ENCODE peak calls at places on chromosomes 1 and 21, in four cellular contexts. One of them, this sample, is unnamed.

GRCh38 chr21:35111531-35111930 is 62.4 kb upstream of the RUNX1 start:
- DNase-seq in pancreas: no peak
- DNase-seq in activated T-cell treated with anti-CD3 and anti-CD28 coated beads, Interleukin-2, amount 50 U/mL, for 4 hours: no peak
- DNase-seq in NCI-H1048: no peak
- DNase-seq in this sample: no peak

GRCh38 chr1:204623365-204623893 is 62.1 kb downstream of the LRRN2 start:
- DNase-seq in pancreas: peak
- DNase-seq in activated T-cell treated with anti-CD3 and anti-CD28 coated beads, Interleukin-2, amount 50 U/mL, for 4 hours: no peak
- DNase-seq in NCI-H1048: no peak
- DNase-seq in this sample: no peak

GRCh38 chr1:111848852-111849545 is 93.3 kb downstream of the DDX20 start:
- DNase-seq in pancreas: no peak
- DNase-seq in activated T-cell treated with anti-CD3 and anti-CD28 coated beads, Interleukin-2, amount 50 U/mL, for 4 hours: no peak
- DNase-seq in NCI-H1048: no peak
- DNase-seq in this sample: no peak

GRCh38 chr1:150807674-150808073 is 386 bp downstream of the CTSK start:
- DNase-seq in pancreas: no peak
- DNase-seq in activated T-cell treated with anti-CD3 and anti-CD28 coated beads, Interleukin-2, amount 50 U/mL, for 4 hours: no peak
- DNase-seq in NCI-H1048: no peak
- DNase-seq in this sample: no peak

GRCh38 chr1:42979888-42980800 is 21.5 kb upstream of the SLC2A1 start:
- DNase-seq in pancreas: no peak
- DNase-seq in activated T-cell treated with anti-CD3 and anti-CD28 coated beads, Interleukin-2, amount 50 U/mL, for 4 hours: no peak
- DNase-seq in NCI-H1048: no peak
- DNase-seq in this sample: no peak

GRCh38 chr1:67605209-67605780 is 79.7 kb upstream of the GADD45A start:
- DNase-seq in pancreas: no peak
- DNase-seq in activated T-cell treated with anti-CD3 and anti-CD28 coated beads, Interleukin-2, amount 50 U/mL, for 4 hours: no peak
- DNase-seq in NCI-H1048: no peak
- DNase-seq in this sample: no peak

GRCh38 chr1:214777364-214777763 is 174.4 kb downstream of the CENPF start:
- DNase-seq in pancreas: no peak
- DNase-seq in activated T-cell treated with anti-CD3 and anti-CD28 coated beads, Interleukin-2, amount 50 U/mL, for 4 hours: no peak
- DNase-seq in NCI-H1048: no peak
- DNase-seq in this sample: no peak

GRCh38 chr1:244012232-244012631 is 38.9 kb upstream of the ZBTB18 start:
- DNase-seq in pancreas: no peak
- DNase-seq in activated T-cell treated with anti-CD3 and anti-CD28 coated beads, Interleukin-2, amount 50 U/mL, for 4 hours: no peak
- DNase-seq in NCI-H1048: no peak
- DNase-seq in this sample: no peak

GRCh38 chr1:244112646-244113045 is 61.6 kb downstream of the ZBTB18 start:
- DNase-seq in pancreas: no peak
- DNase-seq in activated T-cell treated with anti-CD3 and anti-CD28 coated beads, Interleukin-2, amount 50 U/mL, for 4 hours: no peak
- DNase-seq in NCI-H1048: no peak
- DNase-seq in this sample: no peak